ENCODE peak calls at places on chromosomes 6 and 20, in six cellular contexts. D, W, L, K, M and N are unnamed samples.

GRCh38 chr20:3777381-3777725 is 3.9 kb downstream of the SPEF1 start:
- DNase-seq in D (no peak), W (no peak), L (no peak), K (no peak), M (no peak), N (no peak)

GRCh38 chr20:4563031-4563430 is 158.7 kb upstream of the PRND start:
- DNase-seq in D (no peak), W (no peak), L (no peak), K (no peak), M (no peak), N (no peak)

GRCh38 chr6:38725414-38726183 is 10.5 kb downstream of the DNAH8 start:
- DNase-seq in D (no peak), W (no peak), L (no peak), K (no peak), M (no peak), N (no peak)

GRCh38 chr20:14860410-14860814 is 523.0 kb upstream of the FLRT3 start:
- DNase-seq in D (no peak), W (peak; percentile 14), L (no peak), K (no peak), M (peak; percentile 18), N (no peak)

GRCh38 chr6:166834049-166834448 is 122.3 kb downstream of the RNASET2 start:
- DNase-seq in D (no peak), W (no peak), L (no peak), K (no peak), M (no peak), N (no peak)

GRCh38 chr20:55684578-55684977 is 320.7 kb downstream of the CBLN4 start:
- DNase-seq in D (no peak), W (no peak), L (no peak), K (no peak), M (no peak), N (no peak)

GRCh38 chr6:84912472-84913143 is 148.2 kb upstream of the TBX18 start:
- DNase-seq in D (no peak), W (no peak), L (no peak), K (no peak), M (no peak), N (no peak)

GRCh38 chr20:59145926-59146800 is 17.5 kb upstream of the ZNF831 start:
- DNase-seq in D (no peak), W (no peak), L (no peak), K (no peak), M (no peak), N (no peak)

GRCh38 chr20:30610044-30610693 is 647.3 kb upstream of the DEFB115 start:
- DNase-seq in D (no peak), W (no peak), L (no peak), K (no peak), M (no peak), N (no peak)

GRCh38 chr6:73514746-73515110 is 6.1 kb downstream of the EEF1A1 start:
- DNase-seq in D (peak; percentile 51), W (no peak), L (no peak), K (no peak), M (no peak), N (no peak)

GRCh38 chr6:11727995-11728961 is 50.3 kb downstream of the ADTRP start:
- DNase-seq in D (no peak), W (no peak), L (no peak), K (no peak), M (no peak), N (no peak)

GRCh38 chr20:21396045-21396893 is 1.1 kb downstream of the NKX2-4 start:
- DNase-seq in D (no peak), W (peak; percentile 21), L (peak; percentile 66), K (no peak), M (no peak), N (no peak)

GRCh38 chr6:44272999-44273566 is 2.8 kb downstream of the TMEM151B start:
- DNase-seq in D (no peak), W (no peak), L (no peak), K (no peak), M (no peak), N (no peak)
- H3K27me3 ChIP-seq in D (peaks cover 65% of the 10 kb centered on the region), W (no peaks in the 10 kb centered on the region), L (peaks cover 66% of the 10 kb centered on the region), K (peaks cover 94% of the 10 kb centered on the region), M (peaks cover 21% of the 10 kb centered on the region), N (peaks cover 47% of the 10 kb centered on the region)

DNA sequence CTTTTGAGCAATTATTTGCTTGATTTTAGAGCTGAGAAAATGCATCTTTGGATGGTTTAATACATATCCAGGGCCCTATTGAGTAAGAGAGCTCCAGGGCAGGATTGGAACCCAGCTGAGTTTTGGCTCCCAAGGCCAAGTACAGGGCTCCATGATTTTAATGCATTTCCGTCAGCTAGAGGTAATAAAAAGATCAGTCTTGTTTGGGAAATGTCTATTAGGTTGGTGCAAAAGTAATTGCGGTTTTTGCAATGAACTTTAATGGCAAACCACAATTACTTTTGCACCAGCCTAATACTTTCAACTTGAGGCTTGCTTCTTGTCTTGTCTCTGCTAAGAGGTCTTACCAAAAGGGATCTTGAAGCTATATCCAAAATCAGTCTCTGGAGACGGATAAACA is 29.4 kb upstream of the CDH4 start:
- DNase-seq in D (no peak), W (no peak), L (no peak), K (no peak), M (no peak), N (no peak)
- H3K27me3 ChIP-seq in D (no peaks in the 10 kb centered on the region), W (no peaks in the 10 kb centered on the region), L (peaks cover 15% of the 10 kb centered on the region), K (peaks cover 4% of the 10 kb centered on the region), M (peaks cover 100% of the 10 kb centered on the region), N (peaks cover 3% of the 10 kb centered on the region)

DNA sequence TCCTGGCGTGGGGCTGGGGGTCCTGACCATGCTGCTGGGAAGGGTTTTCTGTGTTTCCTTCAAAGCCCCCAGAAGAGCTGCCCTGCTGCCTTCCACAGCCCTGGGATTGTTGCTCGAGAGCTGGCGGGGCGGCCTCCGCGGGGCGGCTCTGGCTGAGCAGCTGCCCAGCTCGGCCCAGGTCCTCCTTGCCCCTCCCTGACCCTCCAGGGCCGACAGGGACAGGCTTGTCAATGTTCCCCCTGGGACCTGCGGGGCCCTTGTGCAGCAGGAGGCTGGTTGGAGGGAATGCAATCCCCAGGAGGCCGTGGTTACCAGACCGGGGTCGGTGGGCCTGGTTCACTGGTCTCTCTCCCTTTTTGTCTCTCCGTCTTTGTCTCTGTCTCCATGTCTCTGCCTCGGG is 19.9 kb downstream of the GATA5 start:
- DNase-seq in D (no peak), W (peak; percentile 59), L (no peak), K (no peak), M (no peak), N (no peak)
- H3K27me3 ChIP-seq in D (peaks cover 24% of the 10 kb centered on the region), W (no peaks in the 10 kb centered on the region), L (peaks cover 64% of the 10 kb centered on the region), K (peaks cover 82% of the 10 kb centered on the region), M (peaks cover 4% of the 10 kb centered on the region), N (no peaks in the 10 kb centered on the region)

GRCh38 chr20:61514018-61514755 is 262.1 kb downstream of the CDH4 start:
- DNase-seq in D (no peak), W (no peak), L (peak; percentile 21), K (no peak), M (peak; percentile 27), N (no peak)
- H3K27me3 ChIP-seq in D (no peaks in the 10 kb centered on the region), W (no peaks in the 10 kb centered on the region), L (no peaks in the 10 kb centered on the region), K (peaks cover 5% of the 10 kb centered on the region), M (peaks cover 8% of the 10 kb centered on the region), N (no peaks in the 10 kb centered on the region)

GRCh38 chr20:57323034-57323433 is 6.6 kb upstream of the SPO11 start:
- DNase-seq in D (no peak), W (no peak), L (no peak), K (no peak), M (peak; percentile 92), N (no peak)

GRCh38 chr20:57327820-57328219 is 1.8 kb upstream of the SPO11 start:
- DNase-seq in D (no peak), W (no peak), L (no peak), K (no peak), M (no peak), N (no peak)

GRCh38 chr20:57329608-57330221 is at the start of gene SPO11:
- DNase-seq in D (no peak), W (no peak), L (no peak), K (no peak), M (no peak), N (no peak)

GRCh38 chr20:57325632-57326356 is 3.8 kb upstream of the SPO11 start:
- DNase-seq in D (no peak), W (no peak), L (no peak), K (no peak), M (no peak), N (no peak)

GRCh38 chr20:57326667-57327455 is 2.7 kb upstream of the SPO11 start:
- DNase-seq in D (no peak), W (no peak), L (no peak), K (no peak), M (peak; percentile 36), N (no peak)
- H3K27me3 ChIP-seq in D (peaks cover 5% of the 10 kb centered on the region), W (peaks cover 8% of the 10 kb centered on the region), L (peaks cover 18% of the 10 kb centered on the region), K (peaks cover 8% of the 10 kb centered on the region), M (no peaks in the 10 kb centered on the region), N (peaks cover 7% of the 10 kb centered on the region)